ENCODE peak calls at places on chromosome 12, in five cellular contexts. One of them, this sample, is unnamed.

GRCh38 chr12:117119592-117120198 is 20.5 kb upstream of the TESC start:
- DNase-seq in neural progenitor cell: peak
- DNase-seq in IMR-90: no peak
- DNase-seq in SK-N-SH: peak
- DNase-seq in neuronal stem cell: peak
- DNase-seq in this sample: no peak

GRCh38 chr12:52119398-52120254 is 40.1 kb downstream of the SMIM41 start:
- DNase-seq in neural progenitor cell: peak
- DNase-seq in IMR-90: no peak
- DNase-seq in SK-N-SH: peak
- DNase-seq in neuronal stem cell: peak
- DNase-seq in this sample: no peak

GRCh38 chr12:22856120-22856699 is 231.2 kb downstream of the ETNK1 start:
- DNase-seq in neural progenitor cell: peak
- DNase-seq in neuronal stem cell: peak
- DNase-seq in SK-N-SH: peak
- DNase-seq in IMR-90: peak
- DNase-seq in this sample: peak

GRCh38 chr12:54579696-54580333 is 8.6 kb downstream of the PPP1R1A start:
- DNase-seq in SK-N-SH: peak
- DNase-seq in neuronal stem cell: peak
- DNase-seq in IMR-90: peak
- DNase-seq in neural progenitor cell: peak
- DNase-seq in this sample: peak

GRCh38 chr12:77830502-77830901 is at the start of gene NAV3:
- DNase-seq in SK-N-SH: no peak
- DNase-seq in IMR-90: no peak
- DNase-seq in neural progenitor cell: no peak
- DNase-seq in neuronal stem cell: no peak
- DNase-seq in this sample: no peak

GRCh38 chr12:120529641-120530314 is 820 bp upstream of the COQ5 start:
- DNase-seq in neuronal stem cell: peak
- DNase-seq in SK-N-SH: peak
- DNase-seq in neural progenitor cell: peak
- DNase-seq in IMR-90: peak
- DNase-seq in this sample: peak

GRCh38 chr12:92136883-92137582 is 8.6 kb downstream of the BTG1 start:
- DNase-seq in neural progenitor cell: peak
- DNase-seq in neuronal stem cell: no peak
- DNase-seq in IMR-90: peak
- DNase-seq in SK-N-SH: no peak
- DNase-seq in this sample: peak

GRCh38 chr12:38905480-38906351 is at the start of gene CPNE8:
- DNase-seq in IMR-90: no peak
- DNase-seq in neuronal stem cell: peak
- DNase-seq in neural progenitor cell: peak
- DNase-seq in SK-N-SH: peak
- DNase-seq in this sample: peak

GRCh38 chr12:92621833-92622232 is 81.0 kb upstream of the PLEKHG7 start:
- DNase-seq in IMR-90: no peak
- DNase-seq in SK-N-SH: no peak
- DNase-seq in neural progenitor cell: no peak
- DNase-seq in neuronal stem cell: no peak
- DNase-seq in this sample: no peak

GRCh38 chr12:112170376-112170775 is 45.0 kb downstream of the TRAFD1 start:
- DNase-seq in neural progenitor cell: peak
- DNase-seq in neuronal stem cell: no peak
- DNase-seq in SK-N-SH: peak
- DNase-seq in IMR-90: no peak
- DNase-seq in this sample: no peak

GRCh38 chr12:120287491-120287890 is 4.2 kb downstream of the RNU4-2 start:
- DNase-seq in neural progenitor cell: no peak
- DNase-seq in IMR-90: no peak
- DNase-seq in SK-N-SH: no peak
- DNase-seq in neuronal stem cell: no peak
- DNase-seq in this sample: no peak

GRCh38 chr12:50032516-50033316 is 7.4 kb upstream of the RACGAP1 start:
- DNase-seq in SK-N-SH: peak
- DNase-seq in neuronal stem cell: no peak
- DNase-seq in neural progenitor cell: peak
- DNase-seq in IMR-90: no peak
- DNase-seq in this sample: no peak

DNA sequence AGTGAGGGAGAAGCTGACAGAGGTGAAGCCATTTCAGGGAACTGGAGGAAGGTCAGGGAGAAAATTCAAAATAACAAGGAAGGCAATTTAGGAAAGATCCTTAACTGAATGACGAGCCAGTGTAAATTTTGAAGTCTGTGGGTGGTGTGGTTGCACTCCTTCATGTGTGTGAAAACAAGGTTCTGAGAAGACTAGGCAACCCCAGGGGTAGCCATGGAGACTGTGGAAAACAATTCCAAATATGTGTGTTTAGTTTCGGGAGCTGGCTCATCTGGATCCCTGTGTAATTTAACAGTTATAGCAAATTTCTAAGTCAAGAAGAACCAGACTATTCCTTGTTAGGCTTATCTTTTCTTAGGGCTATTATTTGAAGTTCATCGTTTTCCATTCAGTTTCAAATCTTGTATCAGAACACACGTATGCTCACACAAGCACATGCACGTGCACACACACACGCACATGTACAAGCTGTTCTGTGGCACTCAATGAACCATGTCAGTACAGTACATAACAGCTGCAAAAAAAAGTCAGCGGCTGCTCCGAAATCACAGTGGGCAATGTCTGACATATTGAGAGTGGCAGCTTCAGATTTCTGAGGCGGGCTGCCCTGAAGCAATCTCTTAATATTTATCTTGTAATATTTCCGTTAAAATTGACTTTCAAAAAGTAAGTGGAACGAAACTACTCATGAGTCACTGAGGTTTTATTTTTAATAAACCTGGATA is 411.2 kb downstream of the AEBP2 start:
- DNase-seq in neural progenitor cell: no peak
- DNase-seq in SK-N-SH: no peak
- DNase-seq in IMR-90: peak
- DNase-seq in neuronal stem cell: no peak
- DNase-seq in this sample: peak
- H2AFZ ChIP-seq in neural progenitor cell: no peak
- H2AFZ ChIP-seq in SK-N-SH: no peak
- H2AFZ ChIP-seq in IMR-90: peak
- H2AFZ ChIP-seq in neuronal stem cell: peak
- H2AFZ ChIP-seq in this sample: no peak

DNA sequence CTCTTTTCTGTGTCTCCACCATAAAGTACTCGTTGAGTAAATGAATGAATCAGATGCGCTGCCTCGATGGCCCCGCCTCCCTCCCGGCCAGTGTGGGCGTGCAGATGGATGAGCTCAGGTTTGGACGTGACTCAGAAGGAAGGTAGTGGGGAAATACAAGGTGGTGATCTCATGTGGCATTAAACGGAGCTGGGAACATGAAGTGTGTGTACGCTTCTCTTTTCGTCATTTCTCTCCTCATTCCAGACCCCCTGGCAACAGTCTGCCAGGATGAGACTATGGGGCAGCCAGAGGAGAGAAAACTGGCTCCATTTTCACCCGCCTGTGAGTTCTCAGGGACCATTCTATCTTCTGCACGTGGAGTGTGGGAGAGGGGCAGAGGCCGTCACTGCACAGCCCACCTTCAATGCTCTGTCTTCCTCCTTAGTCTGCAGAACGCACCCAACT is 91.6 kb downstream of the TSPAN9 start:
- DNase-seq in IMR-90: peak
- DNase-seq in neuronal stem cell: no peak
- DNase-seq in SK-N-SH: no peak
- DNase-seq in neural progenitor cell: no peak
- DNase-seq in this sample: peak
- H2AFZ ChIP-seq in IMR-90: peak
- H2AFZ ChIP-seq in neuronal stem cell: no peak
- H2AFZ ChIP-seq in SK-N-SH: no peak
- H2AFZ ChIP-seq in neural progenitor cell: no peak
- H2AFZ ChIP-seq in this sample: peak

GRCh38 chr12:63668028-63668799 is at the start of gene DPY19L2:
- DNase-seq in neural progenitor cell: peak
- DNase-seq in SK-N-SH: peak
- DNase-seq in neuronal stem cell: peak
- DNase-seq in IMR-90: peak
- DNase-seq in this sample: peak
- H2AFZ ChIP-seq in neural progenitor cell: peak
- H2AFZ ChIP-seq in SK-N-SH: peak
- H2AFZ ChIP-seq in neuronal stem cell: peak
- H2AFZ ChIP-seq in IMR-90: peak
- H2AFZ ChIP-seq in this sample: peak

DNA sequence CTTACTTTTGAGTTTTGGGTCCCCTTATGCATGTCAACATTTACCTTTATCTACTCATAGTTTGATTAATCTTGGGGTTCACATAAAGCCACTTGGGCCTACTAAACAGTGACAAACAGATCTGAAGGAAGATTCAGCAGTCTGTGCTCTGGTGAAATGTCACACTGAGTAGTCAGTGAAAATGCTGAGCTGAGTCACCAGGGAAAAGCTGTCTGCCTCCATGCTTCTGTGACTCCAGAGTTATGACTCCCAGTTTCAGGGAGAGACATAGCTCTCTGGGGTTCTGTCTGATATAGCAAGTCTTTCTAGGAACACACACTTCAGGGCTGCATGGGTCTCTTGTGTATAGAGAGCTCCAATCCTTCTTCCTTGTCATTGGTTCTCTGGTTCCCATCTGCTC is 406.3 kb upstream of the FAR2 start:
- DNase-seq in IMR-90: peak
- DNase-seq in SK-N-SH: no peak
- DNase-seq in neuronal stem cell: no peak
- DNase-seq in neural progenitor cell: no peak
- DNase-seq in this sample: peak
- H2AFZ ChIP-seq in IMR-90: peak
- H2AFZ ChIP-seq in SK-N-SH: peak
- H2AFZ ChIP-seq in neuronal stem cell: no peak
- H2AFZ ChIP-seq in neural progenitor cell: no peak
- H2AFZ ChIP-seq in this sample: no peak

GRCh38 chr12:29563636-29564035 is 66.2 kb upstream of the OVCH1 start:
- DNase-seq in SK-N-SH: no peak
- DNase-seq in IMR-90: no peak
- DNase-seq in neural progenitor cell: no peak
- DNase-seq in neuronal stem cell: no peak
- DNase-seq in this sample: no peak

GRCh38 chr12:29565727-29566126 is 68.2 kb upstream of the OVCH1 start:
- DNase-seq in SK-N-SH: no peak
- DNase-seq in IMR-90: no peak
- DNase-seq in neural progenitor cell: no peak
- DNase-seq in neuronal stem cell: no peak
- DNase-seq in this sample: no peak

GRCh38 chr12:29569392-29569791 is 71.9 kb upstream of the OVCH1 start:
- DNase-seq in SK-N-SH: no peak
- DNase-seq in IMR-90: no peak
- DNase-seq in neural progenitor cell: no peak
- DNase-seq in neuronal stem cell: no peak
- DNase-seq in this sample: no peak

GRCh38 chr12:29564925-29565324 is 67.4 kb upstream of the OVCH1 start:
- DNase-seq in IMR-90: no peak
- DNase-seq in neural progenitor cell: no peak
- DNase-seq in neuronal stem cell: no peak
- DNase-seq in SK-N-SH: no peak
- DNase-seq in this sample: no peak

DNA sequence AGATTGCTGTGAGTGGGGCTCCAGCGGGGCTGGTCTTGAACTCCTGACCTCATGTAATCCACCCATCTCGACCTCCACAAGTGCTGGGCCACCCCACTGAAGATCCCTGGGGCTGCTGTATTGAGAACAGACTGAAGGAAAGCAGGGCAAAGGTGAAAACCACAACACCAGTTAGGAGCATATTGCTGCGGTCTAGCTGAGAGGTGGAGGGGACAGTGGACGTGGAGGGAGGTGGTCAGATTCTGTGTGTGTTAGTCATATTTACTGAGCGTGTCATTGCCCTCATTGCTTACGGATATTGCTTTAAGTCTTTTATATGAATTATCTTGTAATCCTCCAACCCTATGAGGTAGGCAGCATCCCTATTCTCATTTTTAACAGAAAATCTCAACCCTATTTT is 69.0 kb upstream of the OVCH1 start:
- DNase-seq in IMR-90: peak
- DNase-seq in SK-N-SH: no peak
- DNase-seq in neuronal stem cell: no peak
- DNase-seq in neural progenitor cell: no peak
- DNase-seq in this sample: no peak
- H2AFZ ChIP-seq in IMR-90: no peak
- H2AFZ ChIP-seq in SK-N-SH: no peak
- H2AFZ ChIP-seq in neuronal stem cell: no peak
- H2AFZ ChIP-seq in neural progenitor cell: no peak
- H2AFZ ChIP-seq in this sample: no peak

GRCh38 chr12:6925239-6925542 is 2.6 kb upstream of the ATN1 start:
- DNase-seq in IMR-90: no peak
- DNase-seq in SK-N-SH: no peak
- DNase-seq in neural progenitor cell: peak
- DNase-seq in neuronal stem cell: no peak
- DNase-seq in this sample: no peak
- H2AFZ ChIP-seq in IMR-90: peak
- H2AFZ ChIP-seq in SK-N-SH: peak
- H2AFZ ChIP-seq in neural progenitor cell: no peak
- H2AFZ ChIP-seq in neuronal stem cell: no peak
- H2AFZ ChIP-seq in this sample: peak

DNA sequence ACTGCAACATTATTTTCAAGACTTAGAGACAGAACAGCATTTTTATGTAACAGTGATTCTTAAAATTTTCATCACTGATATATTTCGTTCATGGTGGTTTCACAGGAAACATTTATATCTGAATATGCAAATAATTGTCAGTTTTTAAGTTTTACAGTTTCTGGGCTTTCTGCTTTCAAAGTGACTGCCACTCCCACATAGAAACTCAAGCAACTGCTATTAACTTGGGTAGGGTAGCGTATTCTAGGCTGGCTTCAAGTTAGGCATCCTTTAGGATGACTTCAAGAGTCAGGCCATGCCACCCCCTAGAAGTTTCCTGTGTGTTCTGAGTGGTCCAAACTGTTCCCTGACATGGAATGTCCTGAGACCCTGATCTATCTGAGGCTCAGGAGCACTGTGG is 123.6 kb upstream of the TSPAN8 start:
- DNase-seq in neuronal stem cell: no peak
- DNase-seq in neural progenitor cell: no peak
- DNase-seq in IMR-90: no peak
- DNase-seq in SK-N-SH: no peak
- DNase-seq in this sample: no peak
- H2AFZ ChIP-seq in neuronal stem cell: no peak
- H2AFZ ChIP-seq in neural progenitor cell: peak
- H2AFZ ChIP-seq in IMR-90: no peak
- H2AFZ ChIP-seq in SK-N-SH: no peak
- H2AFZ ChIP-seq in this sample: no peak

This sample was measured in mammary epithelial cell.